ENCODE peak calls at places on chromosomes 6 and 20, in eight cellular contexts. E, V, C, R, D, A, K and U are unnamed samples. For H3K4me1, the result is how much of the 10 kb centered on the place peaks cover.

GRCh38 chr6:34888874-34889555 is at the start of gene ANKS1A:
- DNase-seq in E (peak), V (peak), C (peak), R (peak), D (peak), A (peak), K (peak), U (peak)

GRCh38 chr6:99412065-99412464 is 13.0 kb downstream of the PNISR start:
- DNase-seq in E (no peak), V (no peak), C (no peak), R (no peak), D (no peak), A (no peak), K (no peak), U (no peak)

GRCh38 chr20:53149184-53149651 is 177.1 kb downstream of the TSHZ2 start:
- DNase-seq in E (no peak), V (no peak), C (no peak), R (no peak), D (no peak), A (no peak), K (no peak), U (no peak)

GRCh38 chr6:136994782-136995181 is 50.0 kb downstream of the IL20RA start:
- DNase-seq in E (no peak), V (no peak), C (no peak), R (no peak), D (no peak), A (no peak), K (no peak), U (no peak)

GRCh38 chr20:4297141-4297826 is 281.9 kb upstream of the RNF24 start:
- DNase-seq in E (no peak), V (peak), C (no peak), R (no peak), D (peak), A (no peak), K (no peak), U (no peak)

GRCh38 chr6:11054722-11055121 is 10.6 kb upstream of the ELOVL2 start:
- DNase-seq in E (no peak), V (no peak), C (no peak), R (no peak), D (no peak), A (no peak), K (no peak), U (no peak)

GRCh38 chr6:108114861-108115597 is 40.5 kb upstream of the OSTM1 start:
- DNase-seq in E (no peak), V (peak), C (peak), R (no peak), D (peak), A (peak), K (peak), U (peak)

GRCh38 chr6:136535017-136535416 is 15.2 kb downstream of the MAP7 start:
- DNase-seq in E (no peak), V (no peak), C (no peak), R (no peak), D (no peak), A (no peak), K (no peak), U (no peak)

GRCh38 chr6:16184129-16184528 is 54.3 kb upstream of the GMPR start:
- DNase-seq in E (no peak), V (peak), C (peak), R (peak), D (no peak), A (no peak), K (peak), U (peak)

GRCh38 chr6:142871910-142872331 is 73.1 kb downstream of the HIVEP2 start:
- DNase-seq in E (no peak), V (peak), C (no peak), R (no peak), D (no peak), A (no peak), K (peak), U (no peak)

GRCh38 chr6:99521557-99522286 is 6.5 kb upstream of the USP45 start:
- DNase-seq in E (no peak), V (peak), C (no peak), R (no peak), D (no peak), A (no peak), K (peak), U (no peak)

GRCh38 chr6:27962506-27962905 is 5.5 kb downstream of the OR2B6 start:
- DNase-seq in E (no peak), V (no peak), C (no peak), R (no peak), D (no peak), A (no peak), K (no peak), U (no peak)
- H3K4me1 ChIP-seq in E (under half), V (under half), C (under half), R (under half), D (under half), A (under half), K (under half), U (under half)

DNA sequence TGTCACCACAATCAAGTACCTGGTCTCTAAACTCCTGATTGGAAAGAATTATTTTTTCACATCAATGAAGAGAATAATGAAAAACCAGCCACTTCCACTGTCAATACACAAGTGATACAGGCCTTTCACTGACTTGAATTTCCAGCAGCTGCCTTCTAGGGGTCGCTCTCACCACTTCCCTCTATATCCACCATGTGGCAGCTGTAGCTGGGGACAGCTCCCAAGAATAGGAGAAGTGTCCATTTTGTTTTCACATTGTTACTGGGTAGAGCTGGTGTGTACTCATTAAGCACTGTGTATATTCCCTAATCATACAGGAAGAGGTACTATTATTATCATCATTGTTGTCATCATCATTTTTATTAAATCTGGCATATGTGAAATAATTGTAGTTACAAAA is 438.4 kb upstream of the SPTLC3 start:
- DNase-seq in E (no peak), V (peak), C (no peak), R (peak), D (no peak), A (no peak), K (peak), U (no peak)
- TF ChIP-seq CTCF in E (no peak), V (no peak), C (no peak), R (peak), D (no peak), A (no peak), K (peak), U (no peak)

GRCh38 chr6:3057063-3057462 is 11.2 kb upstream of the RIPK1 start:
- DNase-seq in E (no peak), V (no peak), C (no peak), R (no peak), D (no peak), A (no peak), K (no peak), U (no peak)

GRCh38 chr6:3053231-3053508 is 15.1 kb upstream of the RIPK1 start:
- DNase-seq in E (no peak), V (no peak), C (no peak), R (no peak), D (no peak), A (no peak), K (no peak), U (no peak)

DNA sequence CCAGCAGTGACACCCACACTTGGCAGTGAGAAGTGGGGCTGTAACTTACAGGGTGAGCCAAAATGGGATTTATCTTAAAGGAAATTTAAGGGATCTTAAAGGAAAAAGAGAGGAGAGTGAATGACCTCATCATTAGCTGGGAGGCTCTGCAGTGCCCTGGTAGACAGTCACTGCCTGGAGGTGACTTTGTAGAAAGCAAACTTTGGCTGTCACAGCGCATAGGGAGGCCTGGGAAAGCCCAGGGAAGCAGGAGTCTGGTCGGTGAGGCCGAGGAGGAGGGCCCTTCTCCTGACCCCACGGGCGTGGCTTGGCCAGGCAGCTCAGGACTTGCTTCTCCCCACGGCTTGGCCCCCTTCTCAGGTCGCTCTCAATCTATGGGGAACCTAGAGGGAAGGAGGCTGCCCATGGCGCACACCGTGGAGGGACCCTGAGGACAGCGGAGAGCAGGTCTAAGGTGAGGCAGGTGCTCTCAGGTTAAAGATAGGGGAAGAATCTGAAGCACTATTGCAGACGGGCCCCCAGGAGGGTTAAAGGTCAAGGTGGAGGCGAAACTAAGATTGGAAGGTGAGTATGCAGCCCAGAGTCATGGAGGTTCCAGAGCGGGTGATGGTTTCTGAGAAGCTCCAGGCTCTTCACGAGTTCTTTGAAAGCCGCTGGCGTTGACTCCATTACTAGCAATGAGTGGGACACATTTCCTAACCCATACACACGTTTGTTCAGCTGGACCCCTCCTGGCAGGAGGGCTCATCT is 15.6 kb upstream of the RIPK1 start:
- DNase-seq in E (no peak), V (no peak), C (no peak), R (no peak), D (no peak), A (no peak), K (no peak), U (no peak)
- H3K4me3 ChIP-seq in E (no peak), V (no peak), C (no peak), R (peak), D (peak), A (no peak), K (no peak), U (peak)

GRCh38 chr20:57104711-57105110 is 161.7 kb downstream of the BMP7 start:
- DNase-seq in E (no peak), V (no peak), C (no peak), R (no peak), D (no peak), A (no peak), K (no peak), U (no peak)

GRCh38 chr20:57107208-57107607 is 159.2 kb downstream of the BMP7 start:
- DNase-seq in E (no peak), V (no peak), C (no peak), R (no peak), D (no peak), A (no peak), K (no peak), U (no peak)

GRCh38 chr20:57106692-57107091 is 159.7 kb downstream of the BMP7 start:
- DNase-seq in E (no peak), V (no peak), C (no peak), R (no peak), D (no peak), A (no peak), K (no peak), U (no peak)

GRCh38 chr20:57104113-57104512 is 162.3 kb downstream of the BMP7 start:
- DNase-seq in E (no peak), V (no peak), C (no peak), R (no peak), D (no peak), A (no peak), K (no peak), U (no peak)

GRCh38 chr20:57106030-57106682 is 160.3 kb downstream of the BMP7 start:
- DNase-seq in E (no peak), V (no peak), C (no peak), R (no peak), D (no peak), A (no peak), K (no peak), U (no peak)
- H3K4me1 ChIP-seq in E (under half), V (under half), C (under half), R (under half), D (under half), A (under half), K (under half), U (under half)

DNA sequence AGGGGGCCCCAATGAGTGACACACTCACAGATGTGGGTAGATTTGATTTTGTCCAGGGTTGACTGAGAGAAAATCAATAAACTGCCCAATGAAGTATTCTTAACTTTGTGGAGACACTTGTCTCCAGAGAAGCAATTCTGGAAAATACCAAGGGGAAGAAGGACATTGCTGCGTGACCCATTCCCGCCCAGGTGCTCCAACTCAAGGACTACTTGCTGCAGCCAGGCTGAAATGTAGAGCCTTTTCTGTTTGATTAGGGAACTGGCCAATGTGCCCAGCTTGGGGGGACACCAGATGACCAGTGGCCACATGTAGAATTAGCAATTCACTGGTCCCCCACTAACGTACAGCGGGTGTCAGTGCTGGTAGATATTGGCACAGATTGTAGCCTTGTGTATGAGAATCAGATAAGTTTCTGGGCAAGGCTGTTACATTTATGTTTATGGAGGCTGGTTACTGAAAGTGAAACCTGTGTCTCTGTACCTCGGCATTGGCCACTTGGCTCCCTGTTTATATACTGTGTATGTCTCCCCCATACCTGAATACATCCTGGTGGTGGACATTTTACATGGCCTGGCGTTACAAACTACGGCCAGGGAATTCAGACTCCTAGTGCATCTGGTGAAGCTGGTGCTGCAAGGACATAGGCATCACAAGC is 32.3 kb downstream of the HDDC2 start:
- DNase-seq in E (no peak), V (no peak), C (no peak), R (no peak), D (no peak), A (no peak), K (no peak), U (no peak)
- TF ChIP-seq CTCF in E (no peak), V (no peak), C (no peak), R (no peak), D (no peak), A (no peak), K (no peak), U (no peak)

GRCh38 chr20:22920898-22921297 is 114.2 kb upstream of the SSTR4 start:
- DNase-seq in E (peak), V (no peak), C (no peak), R (no peak), D (no peak), A (no peak), K (no peak), U (no peak)

GRCh38 chr20:22924949-22925612 is 110.0 kb upstream of the SSTR4 start:
- DNase-seq in E (no peak), V (no peak), C (no peak), R (no peak), D (no peak), A (no peak), K (no peak), U (no peak)

GRCh38 chr20:22922987-22923386 is 112.1 kb upstream of the SSTR4 start:
- DNase-seq in E (no peak), V (no peak), C (no peak), R (no peak), D (no peak), A (no peak), K (no peak), U (no peak)

GRCh38 chr20:22924036-22924737 is 110.9 kb upstream of the SSTR4 start:
- DNase-seq in E (no peak), V (no peak), C (no peak), R (no peak), D (peak), A (no peak), K (no peak), U (no peak)

GRCh38 chr20:22921595-22922421 is 113.3 kb upstream of the SSTR4 start:
- DNase-seq in E (no peak), V (no peak), C (no peak), R (peak), D (no peak), A (no peak), K (no peak), U (no peak)
- H3K4me3 ChIP-seq in E (no peak), V (no peak), C (no peak), R (no peak), D (no peak), A (no peak), K (no peak), U (no peak)